ENCODE peak calls at places on chromosomes 3 and 15, in nine cellular contexts. O is keratinocyte; T is ELR; S is NCI-H1092 treated with DMSO at 0.1 percent for 48 hours; N is CD8-positive, alpha-beta T cell; X is T-helper 2 cell; F is NCI-H460; Q is esophagus squamous epithelium; K is T-cell. P is an unnamed sample.
A peak's percentile ranks its signal among the peaks of the same experiment; 100 is the strongest.

GRCh38 chr3:129665024-129665768 is 58.7 kb upstream of the PLXND1 start:
- DNase-seq in N (no peak), O (peak; percentile 62), Q (no peak), T (peak; percentile 70), K (no peak), F (no peak), S (no peak), X (no peak), P (peak; percentile 74)

GRCh38 chr3:141086188-141086587 is 35.0 kb downstream of the SPSB4 start:
- DNase-seq in S (no peak), K (no peak), X (no peak), T (no peak), O (no peak), N (no peak), Q (no peak), F (no peak), P (no peak)

GRCh38 chr3:129913618-129914017 is 20.1 kb upstream of the TMCC1 start:
- DNase-seq in F (no peak), Q (no peak), K (no peak), T (no peak), N (no peak), S (no peak), O (no peak), X (no peak), P (no peak)

GRCh38 chr15:72534522-72534921 is 60.4 kb downstream of the ARIH1 start:
- DNase-seq in O (no peak), N (peak; percentile 41), X (no peak), K (peak; percentile 54), S (no peak), Q (no peak), F (no peak), T (no peak), P (no peak)

GRCh38 chr15:39801641-39802309 is 19.1 kb upstream of the FSIP1 start:
- DNase-seq in S (peak; percentile 12), F (peak; percentile 31), O (no peak), X (no peak), N (no peak), T (peak; percentile 46), Q (no peak), K (no peak), P (no peak)

GRCh38 chr3:157948605-157949383 is 157.4 kb downstream of the SHOX2 start:
- DNase-seq in N (no peak), X (no peak), O (no peak), S (no peak), K (no peak), Q (no peak), T (no peak), F (no peak), P (no peak)

GRCh38 chr15:37078566-37078965 is 21.8 kb downstream of the MEIS2 start:
- DNase-seq in Q (no peak), S (no peak), F (no peak), N (no peak), X (no peak), T (no peak), O (no peak), K (no peak), P (no peak)

GRCh38 chr15:101394654-101395053 is 94.9 kb downstream of the PCSK6 start:
- DNase-seq in Q (no peak), T (no peak), N (no peak), S (no peak), K (no peak), O (no peak), X (no peak), F (no peak), P (no peak)

GRCh38 chr3:27794211-27794610 is 72.1 kb upstream of the EOMES start:
- DNase-seq in O (no peak), K (no peak), S (no peak), N (no peak), X (no peak), Q (no peak), F (no peak), T (peak; percentile 3), P (no peak)

P was measured in HFFc6.